ENCODE peak calls at places on chromosomes 12 and 14, in six cellular contexts. P is lower leg skin, L is transverse colon, I is adrenal gland, B is H54, W is esophagus squamous epithelium. Q is an unnamed sample.

GRCh38 chr12:111437816-111438454 is 32.2 kb downstream of the SH2B3 start:
- DNase-seq in P (peak), L (peak), I (peak), B (peak), W (no peak), Q (peak)

GRCh38 chr12:50488801-50489200 is 16.0 kb upstream of the DIP2B start:
- DNase-seq in P (no peak), L (no peak), I (no peak), B (no peak), W (no peak), Q (peak)

GRCh38 chr14:104684449-104684821 is 5.0 kb upstream of the INF2 start:
- DNase-seq in P (no peak), L (no peak), I (no peak), B (no peak), W (no peak), Q (no peak)

GRCh38 chr14:81122326-81122725 is 98.4 kb downstream of the GTF2A1 start:
- DNase-seq in P (no peak), L (no peak), I (no peak), B (no peak), W (no peak), Q (no peak)

GRCh38 chr12:103758310-103759089 is 82.5 kb downstream of the NT5DC3 start:
- DNase-seq in P (no peak), L (no peak), I (no peak), B (no peak), W (no peak), Q (no peak)

GRCh38 chr12:39972119-39972518 is 133.8 kb downstream of the SLC2A13 start:
- DNase-seq in P (no peak), L (no peak), I (no peak), B (no peak), W (no peak), Q (no peak)

GRCh38 chr12:18567787-18568186 is 170.0 kb downstream of the PLCZ1 start:
- DNase-seq in P (no peak), L (no peak), I (peak), B (no peak), W (no peak), Q (no peak)

GRCh38 chr14:77052281-77053044 is 24.0 kb upstream of the IRF2BPL start:
- DNase-seq in P (no peak), L (no peak), I (peak), B (no peak), W (no peak), Q (no peak)

GRCh38 chr12:63045020-63045860 is 105.8 kb downstream of the AVPR1A start:
- DNase-seq in P (no peak), L (no peak), I (no peak), B (peak), W (no peak), Q (peak)

GRCh38 chr14:73253721-73254120 is 16.4 kb downstream of the PAPLN start:
- DNase-seq in P (no peak), L (no peak), I (no peak), B (no peak), W (no peak), Q (no peak)

GRCh38 chr12:67039995-67040860 is 228.9 kb upstream of the CAND1 start:
- DNase-seq in P (no peak), L (no peak), I (no peak), B (no peak), W (no peak), Q (no peak)

GRCh38 chr12:124391340-124392261 is 96.7 kb downstream of the RFLNA start:
- DNase-seq in P (no peak), L (peak), I (peak), B (no peak), W (peak), Q (peak)

GRCh38 chr12:108457006-108457733 is 57.9 kb upstream of the FICD start:
- DNase-seq in P (peak), L (no peak), I (peak), B (peak), W (no peak), Q (peak)

GRCh38 chr14:95871531-95871930 is 5.1 kb upstream of the TUNAR start:
- DNase-seq in P (no peak), L (no peak), I (no peak), B (no peak), W (no peak), Q (no peak)

GRCh38 chr14:36791402-36791801 is 129.7 kb downstream of the PAX9 start:
- DNase-seq in P (no peak), L (no peak), I (no peak), B (no peak), W (no peak), Q (no peak)

GRCh38 chr12:102526701-102527100 is 46.3 kb upstream of the IGF1 start:
- DNase-seq in P (no peak), L (no peak), I (no peak), B (no peak), W (no peak), Q (peak)

GRCh38 chr12:88643685-88644084 is 63.4 kb upstream of the KITLG start:
- DNase-seq in P (no peak), L (no peak), I (no peak), B (no peak), W (no peak), Q (peak)

GRCh38 chr12:39804479-39805241 is 185.1 kb upstream of the ABCD2 start:
- DNase-seq in P (no peak), L (no peak), I (no peak), B (no peak), W (no peak), Q (no peak)

GRCh38 chr12:1779783-1780182 is 40.6 kb upstream of the LRTM2 start:
- DNase-seq in P (no peak), L (no peak), I (no peak), B (no peak), W (no peak), Q (peak)

GRCh38 chr12:538731-539539 is 79.2 kb downstream of the B4GALNT3 start:
- DNase-seq in P (no peak), L (peak), I (peak), B (no peak), W (no peak), Q (peak)

GRCh38 chr14:54653764-54654469 is 87.0 kb downstream of the SAMD4A start:
- DNase-seq in P (peak), L (peak), I (peak), B (peak), W (no peak), Q (peak)

GRCh38 chr14:59013672-59014298 is 174.7 kb upstream of the DAAM1 start:
- DNase-seq in P (no peak), L (no peak), I (no peak), B (no peak), W (no peak), Q (peak)

GRCh38 chr12:106342397-106343212 is 14.9 kb upstream of the POLR3B start:
- DNase-seq in P (peak), L (peak), I (peak), B (peak), W (no peak), Q (peak)

GRCh38 chr12:72017054-72017651 is 78.5 kb downstream of the TPH2 start:
- DNase-seq in P (peak), L (peak), I (peak), B (peak), W (no peak), Q (peak)

GRCh38 chr12:32906407-32907165 is 10.0 kb upstream of the PKP2 start:
- DNase-seq in P (no peak), L (peak), I (no peak), B (no peak), W (no peak), Q (no peak)

GRCh38 chr12:27732281-27732680 is 21.6 kb downstream of the MRPS35 start:
- DNase-seq in P (no peak), L (no peak), I (no peak), B (no peak), W (no peak), Q (no peak)

GRCh38 chr12:50419112-50419909 is 18.6 kb downstream of the LARP4 start:
- DNase-seq in P (no peak), L (no peak), I (no peak), B (no peak), W (no peak), Q (no peak)

GRCh38 chr12:1925125-1925963 is 6.9 kb upstream of the CACNA2D4 start:
- DNase-seq in P (no peak), L (no peak), I (peak), B (no peak), W (no peak), Q (no peak)

GRCh38 chr12:54217309-54217661 is 28.5 kb upstream of the SMUG1 start:
- DNase-seq in P (no peak), L (no peak), I (no peak), B (no peak), W (no peak), Q (no peak)

GRCh38 chr14:105155681-105156413 is 12.7 kb downstream of the JAG2 start:
- DNase-seq in P (no peak), L (no peak), I (no peak), B (no peak), W (no peak), Q (no peak)

GRCh38 chr12:1974812-1975211 is 29.4 kb downstream of the DCP1B start:
- DNase-seq in P (no peak), L (no peak), I (no peak), B (no peak), W (no peak), Q (no peak)

GRCh38 chr12:6987956-6988573 is 17.4 kb downstream of the EMG1 start:
- DNase-seq in P (no peak), L (peak), I (no peak), B (no peak), W (no peak), Q (no peak)
- TF ChIP-seq POLR2A in P (no peak), L (no peak), I (no peak), B (no peak), W (no peak), Q (no peak)

GRCh38 chr14:68365228-68365627 is 427.6 kb downstream of the ZFP36L1 start:
- DNase-seq in P (no peak), L (no peak), I (no peak), B (no peak), W (no peak), Q (peak)

GRCh38 chr14:68364823-68365222 is 428.0 kb downstream of the ZFP36L1 start:
- DNase-seq in P (no peak), L (no peak), I (no peak), B (no peak), W (no peak), Q (no peak)

GRCh38 chr14:68363401-68363800 is 429.5 kb downstream of the ZFP36L1 start:
- DNase-seq in P (no peak), L (no peak), I (no peak), B (no peak), W (no peak), Q (no peak)

GRCh38 chr14:68362841-68363240 is 430.0 kb downstream of the ZFP36L1 start:
- DNase-seq in P (no peak), L (no peak), I (no peak), B (no peak), W (no peak), Q (no peak)

DNA sequence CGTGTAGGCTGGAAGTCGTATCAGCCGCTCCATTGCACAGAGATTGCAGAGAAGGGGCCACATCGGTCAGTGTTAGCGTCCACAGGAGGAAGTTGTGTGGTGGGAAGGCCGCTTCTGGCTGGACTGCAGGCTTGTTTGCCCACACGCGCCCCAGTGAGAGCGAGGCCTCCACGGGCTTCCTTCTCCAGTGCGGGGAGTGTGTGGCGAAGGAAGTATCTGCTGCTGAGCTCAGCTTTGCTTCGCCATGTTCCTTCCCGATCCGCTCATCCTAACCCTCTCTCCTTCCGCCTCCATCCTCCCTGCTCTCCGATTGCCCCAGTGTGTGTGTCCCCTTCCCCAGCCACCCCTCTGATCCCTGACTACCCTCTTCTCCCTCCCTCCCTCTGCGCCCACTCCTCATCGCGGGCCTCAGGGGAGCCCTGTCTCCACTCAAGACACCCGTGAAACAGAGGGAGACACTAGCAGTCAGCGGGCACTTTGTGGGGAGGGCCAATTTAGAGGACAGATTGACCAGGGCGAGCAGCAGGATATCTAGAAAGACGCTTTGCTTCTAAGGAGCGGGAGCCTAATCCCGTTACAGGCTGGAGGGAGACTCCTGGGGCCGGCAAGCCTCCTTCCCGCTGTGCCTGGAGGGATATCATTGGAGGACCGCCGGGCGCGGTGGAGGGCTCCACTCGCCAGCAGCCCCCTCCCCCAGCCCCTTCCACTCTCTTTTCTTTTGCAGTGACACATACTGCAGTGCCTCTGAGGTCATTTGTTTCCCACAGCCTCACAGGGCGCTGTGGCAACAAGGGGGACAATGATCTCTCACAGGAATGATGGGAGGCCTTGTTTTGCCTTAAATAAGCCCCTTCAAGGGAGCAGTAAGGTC is 428.8 kb downstream of the ZFP36L1 start:
- DNase-seq in P (no peak), L (peak), I (peak), B (no peak), W (no peak), Q (peak)
- TF ChIP-seq POLR2A in P (no peak), L (no peak), I (no peak), B (no peak), W (no peak), Q (no peak)

DNA sequence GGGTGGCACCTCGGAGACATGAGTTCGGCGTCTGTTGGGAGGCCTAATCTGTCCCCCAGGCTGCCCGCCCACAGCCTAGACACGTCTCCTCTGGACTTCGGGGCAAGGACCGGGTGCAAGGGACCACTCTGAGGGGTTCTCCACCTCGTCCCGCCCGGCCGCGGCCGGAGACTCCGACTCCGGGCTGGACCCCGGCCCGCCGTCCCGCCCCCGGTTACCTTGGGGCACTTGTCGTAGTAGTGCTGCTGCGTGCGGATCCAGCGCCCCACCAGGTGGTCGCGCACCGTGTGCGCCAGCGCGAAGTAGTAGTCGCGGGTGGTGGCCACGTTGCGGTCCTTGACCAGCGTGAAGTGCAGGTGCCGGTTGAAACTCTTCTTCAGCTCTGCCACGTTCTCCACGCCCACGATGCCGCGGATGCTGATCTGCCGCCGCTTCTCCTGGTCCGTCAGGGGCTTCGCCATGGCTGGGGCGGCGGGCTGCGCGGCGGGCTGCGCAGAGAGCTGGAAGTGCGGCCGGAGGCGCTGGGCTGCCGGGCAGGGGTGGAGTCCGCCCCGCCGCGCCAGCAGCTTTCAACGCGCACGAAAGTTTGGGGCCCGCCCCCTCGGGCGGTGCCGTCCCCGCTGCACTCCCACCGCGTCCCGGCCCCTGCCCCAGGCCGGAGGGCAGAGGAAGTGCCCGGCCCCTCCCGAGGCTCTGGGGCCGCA is at the start of gene PYGL:
- DNase-seq in P (peak), L (peak), I (peak), B (peak), W (no peak), Q (peak)
- TF ChIP-seq POLR2A in P (no peak), L (peak), I (peak), B (peak), W (no peak), Q (peak)

GRCh38 chr12:6613776-6614512 is 6.8 kb upstream of the CHD4 start:
- DNase-seq in P (peak), L (peak), I (peak), B (peak), W (peak), Q (peak)
- TF ChIP-seq POLR2A in P (no peak), L (peak), I (no peak), B (peak), W (no peak), Q (no peak)

GRCh38 chr14:99683619-99684355 is at the start of gene CYP46A1:
- DNase-seq in P (peak), L (peak), I (peak), B (peak), W (peak), Q (peak)
- TF ChIP-seq POLR2A in P (no peak), L (no peak), I (no peak), B (peak), W (no peak), Q (no peak)

DNA sequence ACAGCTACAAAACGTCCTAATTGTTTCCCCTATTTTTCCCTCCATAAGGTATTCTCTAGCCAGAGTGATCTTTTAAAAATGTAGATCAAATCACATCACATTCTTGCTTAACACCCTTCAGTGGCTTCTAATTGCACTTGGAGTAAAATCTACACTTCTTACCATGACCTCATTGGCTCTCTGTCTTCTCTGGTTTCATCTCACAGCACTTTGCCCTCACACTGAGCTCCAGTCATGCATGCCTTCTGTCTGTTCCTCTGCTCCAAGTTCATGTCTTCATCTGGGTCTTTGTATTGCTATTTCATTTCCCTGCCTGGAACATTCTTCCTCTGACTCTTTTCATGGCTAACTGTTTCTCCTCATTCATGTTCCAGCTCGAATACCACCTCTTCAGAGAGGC is 220.4 kb upstream of the GARIN6 start:
- DNase-seq in P (no peak), L (no peak), I (no peak), B (no peak), W (no peak), Q (no peak)
- TF ChIP-seq POLR2A in P (no peak), L (no peak), I (no peak), B (no peak), W (no peak), Q (no peak)

DNA sequence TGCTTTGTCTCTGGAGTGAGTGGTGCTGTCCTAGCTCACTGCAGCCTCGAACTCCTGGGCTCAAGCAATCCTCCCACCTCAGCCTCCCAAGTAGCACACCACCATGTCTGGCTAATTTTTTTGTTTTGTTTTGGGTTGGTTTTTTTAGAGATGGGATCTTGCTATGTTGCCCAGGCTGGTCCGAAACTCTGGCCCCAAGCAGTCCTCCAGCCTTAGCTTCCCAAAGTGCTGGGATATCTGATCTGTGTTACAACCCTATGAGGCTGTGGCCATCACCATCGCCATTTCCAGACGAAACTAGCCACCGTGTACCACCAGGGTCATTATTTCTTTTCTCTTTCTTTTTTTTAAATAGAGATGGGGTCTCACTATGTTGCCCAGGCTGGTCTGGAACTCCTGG is 2.6 kb downstream of the IL31 start:
- DNase-seq in P (no peak), L (no peak), I (no peak), B (no peak), W (no peak), Q (no peak)
- TF ChIP-seq POLR2A in P (no peak), L (no peak), I (no peak), B (no peak), W (no peak), Q (no peak)

GRCh38 chr12:55847033-55847432 is 4.3 kb upstream of the MMP19 start:
- DNase-seq in P (no peak), L (no peak), I (peak), B (no peak), W (no peak), Q (peak)
- TF ChIP-seq POLR2A in P (no peak), L (no peak), I (no peak), B (no peak), W (no peak), Q (no peak)

DNA sequence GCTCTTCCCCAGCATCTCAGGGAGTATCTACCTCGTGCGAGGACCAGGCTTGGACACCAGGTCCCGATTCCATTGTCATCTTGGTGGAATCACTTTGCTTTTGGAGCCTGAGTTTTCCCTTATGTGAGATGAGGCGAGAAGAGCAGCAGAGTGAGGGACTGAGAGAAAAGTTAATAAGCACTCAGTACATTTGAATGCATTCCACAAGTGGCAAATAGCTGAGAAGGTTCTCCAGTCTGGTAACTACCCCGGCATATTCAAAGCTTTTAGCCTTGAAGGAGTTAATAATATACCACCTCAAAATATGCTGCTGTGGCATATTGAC is 465 bp upstream of the GALC start:
- DNase-seq in P (no peak), L (no peak), I (no peak), B (no peak), W (no peak), Q (no peak)
- TF ChIP-seq POLR2A in P (no peak), L (no peak), I (no peak), B (no peak), W (no peak), Q (no peak)

Q was measured in IMR-90.